ENCODE peak calls at places on chromosomes 5 and 9, in four cellular contexts. U is nephron progenitor cell, X is IMR-90, A is NB4. K is an unnamed sample.

GRCh38 chr5:93583799-93584530 is 943 bp downstream of the NR2F1 start:
- DNase-seq in A (peak), X (peak), U (peak), K (no peak)

GRCh38 chr5:138354926-138355378 is 2.5 kb downstream of the KDM3B start:
- DNase-seq in A (peak), U (peak), X (peak), K (no peak)

GRCh38 chr9:125126019-125126746 is 17.1 kb downstream of the SCAI start:
- DNase-seq in A (peak), X (peak), U (no peak), K (peak)

GRCh38 chr5:132999246-132999645 is 27.1 kb downstream of the ZCCHC10 start:
- DNase-seq in A (no peak), X (peak), U (no peak), K (no peak)

GRCh38 chr5:147752666-147753290 is 29.8 kb downstream of the JAKMIP2 start:
- DNase-seq in U (no peak), X (no peak), A (no peak), K (no peak)

GRCh38 chr5:109921735-109922395 is 232.1 kb downstream of the MAN2A1 start:
- DNase-seq in A (no peak), U (no peak), X (no peak), K (no peak)

GRCh38 chr5:166979576-166979975 is 1311.9 kb upstream of the WWC1 start:
- DNase-seq in U (no peak), A (no peak), X (no peak), K (no peak)

GRCh38 chr5:2874099-2874498 is 122.6 kb upstream of the IRX2 start:
- DNase-seq in A (no peak), U (no peak), X (no peak), K (peak)

GRCh38 chr9:123863164-123863855 is 66.6 kb downstream of the DENND1A start:
- DNase-seq in A (peak), U (peak), X (no peak), K (no peak)

GRCh38 chr9:106716820-106717219 is 146.1 kb upstream of the ZNF462 start:
- DNase-seq in X (peak), U (no peak), A (no peak), K (no peak)

GRCh38 chr9:106708147-106708838 is 154.7 kb upstream of the ZNF462 start:
- DNase-seq in A (no peak), X (peak), U (no peak), K (no peak)

GRCh38 chr9:106717686-106718085 is 145.3 kb upstream of the ZNF462 start:
- DNase-seq in X (peak), A (no peak), U (no peak), K (no peak)

GRCh38 chr9:106712279-106712678 is 150.7 kb upstream of the ZNF462 start:
- DNase-seq in X (no peak), A (no peak), U (no peak), K (no peak)

GRCh38 chr9:106713206-106713605 is 149.8 kb upstream of the ZNF462 start:
- DNase-seq in A (no peak), X (no peak), U (no peak), K (no peak)
- TF ChIP-seq CTCF in A (no peak), X (no peak), U (no peak), K (no peak)

GRCh38 chr5:55712023-55712859 is at the start of gene SLC38A9:
- DNase-seq in A (peak), X (peak), U (peak), K (peak)

GRCh38 chr5:55715519-55716078 is 3.5 kb upstream of the SLC38A9 start:
- DNase-seq in X (no peak), A (no peak), U (no peak), K (no peak)

GRCh38 chr5:55713871-55714270 is 1.7 kb upstream of the SLC38A9 start:
- DNase-seq in A (no peak), X (peak), U (no peak), K (no peak)

GRCh38 chr5:55714749-55715148 is 2.6 kb upstream of the SLC38A9 start:
- DNase-seq in X (no peak), U (no peak), A (no peak), K (no peak)

DNA sequence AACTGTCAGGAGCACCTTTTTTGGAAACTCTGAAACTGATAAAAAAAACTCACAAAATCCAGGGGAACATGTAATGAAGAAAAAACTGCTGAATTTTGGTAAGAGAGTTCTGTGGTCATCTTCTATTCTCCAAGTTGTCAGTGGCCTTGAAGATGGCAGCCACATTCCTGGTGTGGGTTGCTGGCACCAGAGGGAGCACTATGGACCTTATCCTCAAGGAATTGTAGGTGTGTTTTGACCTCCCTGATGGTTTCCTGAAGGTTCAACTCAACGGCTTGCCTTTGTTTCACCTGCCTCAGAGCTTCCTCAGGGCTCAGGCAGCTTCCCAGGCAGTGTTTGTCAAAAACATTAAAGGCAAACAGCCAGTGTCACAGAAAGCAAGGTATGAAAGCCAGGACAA is 2.2 kb upstream of the SLC38A9 start:
- DNase-seq in U (no peak), A (no peak), X (no peak), K (no peak)
- TF ChIP-seq CTCF in U (no peak), A (no peak), X (peak), K (no peak)

DNA sequence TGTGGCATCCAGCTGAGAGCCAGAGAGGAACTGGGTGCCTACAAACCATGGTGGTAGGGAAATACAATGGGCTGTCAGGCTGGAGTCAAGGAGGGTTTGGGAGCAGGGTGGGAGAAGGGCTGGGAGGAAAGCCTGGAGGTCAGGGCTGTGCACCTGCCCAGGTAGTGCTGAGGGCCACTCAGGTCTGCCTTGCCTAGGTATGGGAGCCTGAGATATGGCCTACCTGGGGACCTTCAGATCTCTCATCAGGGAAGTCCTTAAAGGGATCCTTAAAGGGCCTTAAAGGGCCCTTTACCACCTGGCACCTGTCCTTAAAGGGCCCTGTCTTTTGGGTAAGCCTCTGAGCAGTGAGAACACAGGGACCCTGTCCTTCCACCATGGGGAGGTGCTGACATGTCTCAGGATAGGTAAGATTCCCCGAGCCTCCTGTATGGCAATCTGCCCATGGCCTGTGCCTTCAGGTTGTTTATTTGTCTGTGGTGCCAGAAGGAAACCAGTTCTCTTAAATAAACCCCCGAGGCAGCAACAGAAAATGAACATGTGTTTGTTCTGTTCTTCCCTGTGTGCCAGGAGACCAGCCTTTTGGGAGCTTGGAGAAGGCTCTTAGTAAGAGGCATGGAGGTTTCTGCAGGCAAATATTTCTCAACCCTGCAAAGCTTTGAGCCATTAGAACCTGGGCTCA is 23.3 kb downstream of the SLC25A48 start:
- DNase-seq in X (no peak), U (no peak), A (no peak), K (no peak)
- TF ChIP-seq CTCF in X (no peak), U (no peak), A (no peak), K (no peak)

GRCh38 chr9:4382722-4383317 is 83.0 kb upstream of the GLIS3 start:
- DNase-seq in X (peak), U (no peak), A (peak), K (no peak)
- TF ChIP-seq CTCF in X (peak), U (peak), A (peak), K (no peak)

K was measured in coronary artery.